ENCODE peak calls at places on chromosome 4, in nine cellular contexts. C is cardiac muscle cell; I is lung; Q is endothelial cell of umbilical vein; P is caudate nucleus; N is Peyer's patch; O is CD4-positive, alpha-beta memory T cell; B is CD4-positive, CD25-positive, alpha-beta regulatory T cell; R is body of pancreas. J is an unnamed sample.

GRCh38 chr4:7425171-7425570 is 9.6 kb downstream of the PSAPL1 start:
- DNase-seq in B (no peak), I (no peak), P (no peak), R (no peak), N (peak; percentile 38), C (no peak), O (no peak), Q (no peak), J (no peak)

GRCh38 chr4:9979101-9979815 is 42.0 kb downstream of the SLC2A9 start:
- DNase-seq in C (no peak), Q (no peak), I (peak; percentile 26), B (no peak), O (no peak), N (no peak), R (peak; percentile 7), P (no peak), J (no peak)

GRCh38 chr4:76017056-76017686 is 6.1 kb downstream of the CXCL10 start:
- DNase-seq in C (no peak), I (no peak), O (no peak), P (no peak), N (no peak), B (no peak), R (no peak), Q (no peak), J (no peak)

GRCh38 chr4:6563935-6564645 is 10.9 kb upstream of the MAN2B2 start:
- DNase-seq in Q (no peak), N (no peak), B (no peak), R (no peak), I (no peak), O (no peak), C (no peak), P (no peak), J (no peak)

GRCh38 chr4:47641755-47642154 is 156.7 kb downstream of the ATP10D start:
- DNase-seq in O (no peak), C (no peak), I (no peak), R (no peak), P (no peak), Q (no peak), N (no peak), B (no peak), J (no peak)

GRCh38 chr4:114368751-114369150 is 229.9 kb upstream of the UGT8 start:
- DNase-seq in Q (no peak), N (no peak), I (no peak), O (no peak), C (no peak), B (no peak), R (no peak), P (no peak), J (no peak)

GRCh38 chr4:74023709-74024108 is 14.8 kb downstream of the CXCL3 start:
- DNase-seq in O (no peak), N (no peak), C (no peak), B (no peak), I (no peak), Q (no peak), R (no peak), P (no peak), J (no peak)

GRCh38 chr4:60128916-60129315 is 1071.2 kb upstream of the ADGRL3 start:
- DNase-seq in O (no peak), B (no peak), N (no peak), I (no peak), P (no peak), C (no peak), R (no peak), Q (no peak), J (no peak)

GRCh38 chr4:138242076-138242829 is at the start of gene SLC7A11:
- DNase-seq in N (peak; percentile 78), C (peak; percentile 99), I (peak; percentile 73), O (peak; percentile 25), B (no peak), Q (peak; percentile 96), P (no peak), R (peak; percentile 87), J (peak; percentile 35)

GRCh38 chr4:121009578-121010338 is 62.6 kb downstream of the NDNF start:
- DNase-seq in B (no peak), O (peak; percentile 3), C (no peak), P (no peak), R (no peak), Q (no peak), N (no peak), I (no peak), J (no peak)

GRCh38 chr4:169583563-169583962 is 28.8 kb downstream of the NEK1 start:
- DNase-seq in R (no peak), Q (peak; percentile 10), I (no peak), N (no peak), O (no peak), C (peak; percentile 32), B (no peak), P (no peak), J (no peak)

GRCh38 chr4:92969650-92970370 is 666.0 kb downstream of the GRID2 start:
- DNase-seq in C (peak; percentile 95), O (no peak), R (no peak), B (no peak), I (no peak), P (no peak), N (no peak), Q (peak; percentile 76), J (no peak)

GRCh38 chr4:181819951-181820350 is 423.3 kb upstream of the TENM3 start:
- DNase-seq in C (peak; percentile 53), Q (no peak), I (no peak), B (no peak), P (no peak), O (no peak), N (no peak), R (no peak), J (no peak)

GRCh38 chr4:148442830-148443549 is 776 bp upstream of the NR3C2 start:
- DNase-seq in I (no peak), P (no peak), C (no peak), Q (peak; percentile 48), N (no peak), R (no peak), O (no peak), B (no peak), J (no peak)

GRCh38 chr4:67886281-67886680 is 2.5 kb upstream of the TMPRSS11D start:
- DNase-seq in P (no peak), R (no peak), I (no peak), Q (peak; percentile 91), B (no peak), C (peak; percentile 14), N (no peak), O (no peak), J (no peak)
- H3K27ac ChIP-seq in P (no peak overlapping the region), R (no peak overlapping the region), I (no peak overlapping the region), Q (peak overlapping the region; percentile 96), B (no peak overlapping the region), C (no peak overlapping the region), N (no peak overlapping the region), O (no peak overlapping the region), J (no peak overlapping the region)

GRCh38 chr4:119526786-119527550 is 101.6 kb downstream of the PDE5A start:
- DNase-seq in N (no peak), O (no peak), I (no peak), B (no peak), R (no peak), P (no peak), C (peak; percentile 9), Q (peak; percentile 35), J (no peak)
- H3K27ac ChIP-seq in N (no peak overlapping the region), O (no peak overlapping the region), I (no peak overlapping the region), B (no peak overlapping the region), R (no peak overlapping the region), P (no peak overlapping the region), C (peak overlapping the region; percentile 53), Q (peak overlapping the region; percentile 7), J (no peak overlapping the region)

DNA sequence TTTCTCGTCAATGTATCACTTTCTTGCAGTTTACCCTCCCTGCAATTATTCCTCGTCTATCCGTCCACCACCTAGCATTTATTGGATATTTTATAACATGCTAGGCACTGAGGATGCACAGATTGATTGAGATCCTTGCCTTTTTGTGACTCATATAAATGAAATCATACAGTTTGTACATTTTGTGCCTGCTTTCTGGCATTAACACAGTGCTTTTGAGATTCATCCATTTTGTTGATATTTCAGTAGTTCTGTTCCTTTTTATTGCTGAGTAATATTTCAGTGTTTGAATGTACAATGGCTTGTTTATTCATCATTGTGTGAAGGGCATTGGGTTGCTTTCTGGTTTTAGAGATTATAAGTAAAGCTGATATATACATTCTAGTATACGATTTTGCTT is 841 bp downstream of the TBC1D19 start:
- DNase-seq in R (no peak), Q (no peak), C (no peak), I (no peak), B (no peak), N (no peak), O (no peak), P (no peak), J (no peak)
- H3K27ac ChIP-seq in R (no peak overlapping the region), Q (no peak overlapping the region), C (no peak overlapping the region), I (no peak overlapping the region), B (peak overlapping the region; percentile 95), N (no peak overlapping the region), O (peak overlapping the region; percentile 81), P (no peak overlapping the region), J (peak overlapping the region; percentile 79)

GRCh38 chr4:185835336-185835735 is 23.3 kb upstream of the SORBS2 start:
- DNase-seq in O (no peak), B (no peak), N (no peak), P (no peak), Q (no peak), C (no peak), I (no peak), R (no peak), J (no peak)

GRCh38 chr4:185835814-185836213 is 23.8 kb upstream of the SORBS2 start:
- DNase-seq in P (no peak), B (no peak), C (no peak), R (no peak), I (no peak), N (no peak), Q (no peak), O (no peak), J (no peak)

GRCh38 chr4:185838104-185838452 is 26.1 kb upstream of the SORBS2 start:
- DNase-seq in Q (no peak), N (no peak), P (no peak), R (no peak), I (no peak), B (no peak), C (no peak), O (no peak), J (no peak)

GRCh38 chr4:185837415-185838103 is 25.6 kb upstream of the SORBS2 start:
- DNase-seq in P (no peak), C (no peak), N (no peak), O (no peak), I (no peak), R (no peak), B (no peak), Q (peak; percentile 19), J (no peak)

GRCh38 chr4:185836268-185837084 is 24.5 kb upstream of the SORBS2 start:
- DNase-seq in I (no peak), R (no peak), C (no peak), B (no peak), O (no peak), Q (no peak), N (no peak), P (no peak), J (no peak)
- H3K27ac ChIP-seq in I (peak overlapping the region; percentile 76), R (peak overlapping the region; percentile 79), C (peak overlapping the region; percentile 81), B (no peak overlapping the region), O (no peak overlapping the region), Q (no peak overlapping the region), N (no peak overlapping the region), P (no peak overlapping the region), J (no peak overlapping the region)

J was measured in tibial nerve.